ENCODE peak calls at places on chromosomes 7 and 10, in eight cellular contexts. O, Y, M, H, J, A, C and U are unnamed samples.

GRCh38 chr7:25830986-25831558 is 320.9 kb upstream of the NFE2L3 start:
- DNase-seq in J (no peak), C (no peak), A (no peak), H (peak; percentile 67), O (no peak), M (no peak), Y (no peak), U (no peak)

GRCh38 chr10:89567566-89568245 is 32.3 kb upstream of the SLC16A12 start:
- DNase-seq in H (peak; percentile 31), J (no peak), Y (no peak), M (no peak), A (no peak), C (no peak), O (no peak), U (no peak)

GRCh38 chr10:127993281-127993680 is 86.4 kb downstream of the PTPRE start:
- DNase-seq in A (no peak), H (no peak), C (no peak), O (no peak), M (no peak), J (no peak), Y (peak; percentile 14), U (no peak)

GRCh38 chr10:5896765-5897340 is 6.8 kb downstream of the FBH1 start:
- DNase-seq in A (no peak), C (no peak), J (no peak), O (no peak), Y (no peak), M (no peak), H (no peak), U (no peak)

GRCh38 chr7:41188163-41189130 is 514.4 kb downstream of the INHBA start:
- DNase-seq in J (peak; percentile 85), H (peak; percentile 83), C (no peak), Y (no peak), M (no peak), O (no peak), A (no peak), U (no peak)

GRCh38 chr7:80279760-80280159 is 145.1 kb downstream of the GNAI1 start:
- DNase-seq in A (no peak), H (peak; percentile 58), Y (no peak), O (no peak), J (no peak), C (no peak), M (no peak), U (no peak)

GRCh38 chr7:2509298-2509906 is 10.2 kb upstream of the LFNG start:
- DNase-seq in H (no peak), M (no peak), Y (no peak), A (no peak), O (no peak), C (no peak), J (no peak), U (no peak)

GRCh38 chr10:48491422-48492139 is 113.3 kb downstream of the ARHGAP22 start:
- DNase-seq in H (no peak), A (no peak), Y (no peak), O (no peak), M (no peak), J (no peak), C (peak; percentile 80), U (no peak)

GRCh38 chr10:24882047-24882698 is 70.2 kb downstream of the PRTFDC1 start:
- DNase-seq in Y (peak; percentile 50), A (no peak), H (peak; percentile 81), J (peak; percentile 63), O (peak; percentile 21), C (no peak), M (no peak), U (no peak)

GRCh38 chr10:67587771-67588170 is 108.2 kb downstream of the CTNNA3 start:
- DNase-seq in Y (no peak), C (no peak), J (no peak), H (no peak), M (no peak), O (no peak), A (no peak), U (no peak)

GRCh38 chr10:73486601-73487000 is 9.2 kb downstream of the PPP3CB start:
- DNase-seq in J (no peak), A (no peak), O (no peak), Y (no peak), C (no peak), H (no peak), M (no peak), U (no peak)

GRCh38 chr7:22219036-22219435 is 137.9 kb downstream of the RAPGEF5 start:
- DNase-seq in M (no peak), J (peak; percentile 45), O (no peak), Y (peak; percentile 54), C (no peak), A (no peak), H (peak; percentile 26), U (no peak)

GRCh38 chr10:80158598-80159127 is 26.1 kb downstream of the PLAC9 start:
- DNase-seq in M (peak; percentile 83), C (peak; percentile 92), Y (peak; percentile 98), H (peak; percentile 98), J (peak; percentile 99), A (no peak), O (no peak), U (peak; percentile 75)

GRCh38 chr10:103265712-103266329 is 11.1 kb upstream of the INA start:
- DNase-seq in M (no peak), Y (peak; percentile 82), J (peak; percentile 86), O (peak; percentile 16), H (peak; percentile 88), A (no peak), C (no peak), U (no peak)

GRCh38 chr10:8023321-8023720 is 31.2 kb upstream of the GATA3 start:
- DNase-seq in J (no peak), A (no peak), M (no peak), C (no peak), Y (no peak), O (no peak), H (no peak), U (no peak)

GRCh38 chr10:70931168-70931805 is 42.9 kb upstream of the PCBD1 start:
- DNase-seq in H (peak; percentile 67), J (no peak), C (no peak), A (no peak), Y (no peak), M (no peak), O (no peak), U (no peak)

GRCh38 chr10:79046991-79047874 is 21.5 kb upstream of the ZMIZ1 start:
- DNase-seq in M (no peak), C (peak; percentile 72), O (no peak), H (no peak), A (no peak), J (no peak), Y (no peak), U (no peak)

GRCh38 chr7:141675431-141676210 is 26.3 kb downstream of the DENND11 start:
- DNase-seq in M (no peak), A (no peak), C (no peak), J (no peak), Y (no peak), H (no peak), O (no peak), U (no peak)

GRCh38 chr7:45710271-45711160 is 136.3 kb downstream of the ADCY1 start:
- DNase-seq in M (no peak), J (no peak), A (no peak), O (no peak), Y (no peak), H (no peak), C (no peak), U (no peak)